ENCODE peak calls at places on chromosome 16, in four cellular contexts. L is psoas muscle, T is suprapubic skin, C is A673. U is an unnamed sample.

GRCh38 chr16:50889276-50889675 is 147.4 kb downstream of the CYLD start:
- DNase-seq in L (no peak), T (no peak), C (no peak), U (no peak)

GRCh38 chr16:57303021-57303909 is 18.8 kb upstream of the PLLP start:
- DNase-seq in L (no peak), T (no peak), C (no peak), U (no peak)

GRCh38 chr16:77594057-77594456 is 128.3 kb upstream of the NUDT7 start:
- DNase-seq in L (no peak), T (no peak), C (no peak), U (no peak)

GRCh38 chr16:84532855-84533486 is 28.5 kb upstream of the MEAK7 start:
- DNase-seq in L (no peak), T (no peak), C (no peak), U (no peak)

GRCh38 chr16:68355447-68356248 is 44.8 kb downstream of the PRMT7 start:
- DNase-seq in L (no peak), T (no peak), C (no peak), U (peak)

GRCh38 chr16:66746682-66747081 is 4.7 kb downstream of the DYNC1LI2 start:
- DNase-seq in L (no peak), T (no peak), C (no peak), U (no peak)

GRCh38 chr16:10037771-10038170 is 144.5 kb downstream of the GRIN2A start:
- DNase-seq in L (no peak), T (no peak), C (peak), U (no peak)

GRCh38 chr16:4805231-4805630 is 2.8 kb upstream of the ROGDI start:
- DNase-seq in L (no peak), T (no peak), C (no peak), U (no peak)

GRCh38 chr16:66263973-66264310 is 102.5 kb upstream of the CDH5 start:
- DNase-seq in L (no peak), T (no peak), C (no peak), U (no peak)

GRCh38 chr16:57897053-57897784 is 73.7 kb downstream of the CNGB1 start:
- DNase-seq in L (no peak), T (no peak), C (no peak), U (peak)

GRCh38 chr16:27286446-27286845 is 17.9 kb upstream of the NSMCE1 start:
- DNase-seq in L (no peak), T (no peak), C (no peak), U (no peak)

GRCh38 chr16:25014500-25015147 is 545 bp downstream of the ARHGAP17 start:
- DNase-seq in L (peak), T (peak), C (peak), U (peak)

GRCh38 chr16:30369091-30369937 is 980 bp downstream of the TBC1D10B start:
- DNase-seq in L (peak), T (no peak), C (no peak), U (peak)

GRCh38 chr16:16166085-16166484 is 57.2 kb downstream of the ABCC6 start:
- DNase-seq in L (no peak), T (no peak), C (no peak), U (peak)

GRCh38 chr16:23420011-23420410 is 33.0 kb downstream of the COG7 start:
- DNase-seq in L (no peak), T (no peak), C (no peak), U (no peak)

GRCh38 chr16:86680137-86680536 is 101.8 kb downstream of the FOXL1 start:
- DNase-seq in L (no peak), T (no peak), C (peak), U (no peak)

GRCh38 chr16:359871-360697 is 7.6 kb upstream of the AXIN1 start:
- DNase-seq in L (no peak), T (no peak), C (no peak), U (peak)

GRCh38 chr16:140175-140857 is 1.8 kb upstream of the NPRL3 start:
- DNase-seq in L (no peak), T (no peak), C (no peak), U (no peak)

GRCh38 chr16:4373909-4374742 is 2.5 kb downstream of the VASN start:
- DNase-seq in L (peak), T (peak), C (peak), U (peak)

GRCh38 chr16:56512025-56512424 is 7.8 kb downstream of the BBS2 start:
- DNase-seq in L (no peak), T (no peak), C (no peak), U (no peak)

GRCh38 chr16:70638814-70639792 is 7.3 kb upstream of the IL34 start:
- DNase-seq in L (no peak), T (no peak), C (no peak), U (no peak)

GRCh38 chr16:30896890-30897730 is 696 bp downstream of the CTF1 start:
- DNase-seq in L (peak), T (peak), C (peak), U (peak)

GRCh38 chr16:88804173-88804551 is 573 bp downstream of the CDT1 start:
- DNase-seq in L (peak), T (no peak), C (no peak), U (no peak)

GRCh38 chr16:88806491-88807111 is 3.0 kb downstream of the CDT1 start:
- DNase-seq in L (peak), T (no peak), C (no peak), U (peak)

GRCh38 chr16:88804552-88805339 is 1.2 kb downstream of the CDT1 start:
- DNase-seq in L (peak), T (no peak), C (no peak), U (no peak)

GRCh38 chr16:88805887-88806393 is 2.4 kb downstream of the CDT1 start:
- DNase-seq in L (peak), T (no peak), C (no peak), U (peak)

GRCh38 chr16:88805340-88805715 is 1.7 kb downstream of the CDT1 start:
- DNase-seq in L (peak), T (no peak), C (no peak), U (no peak)
- H3K4me3 ChIP-seq in L (no peak), T (peak), C (peak), U (no peak)

DNA sequence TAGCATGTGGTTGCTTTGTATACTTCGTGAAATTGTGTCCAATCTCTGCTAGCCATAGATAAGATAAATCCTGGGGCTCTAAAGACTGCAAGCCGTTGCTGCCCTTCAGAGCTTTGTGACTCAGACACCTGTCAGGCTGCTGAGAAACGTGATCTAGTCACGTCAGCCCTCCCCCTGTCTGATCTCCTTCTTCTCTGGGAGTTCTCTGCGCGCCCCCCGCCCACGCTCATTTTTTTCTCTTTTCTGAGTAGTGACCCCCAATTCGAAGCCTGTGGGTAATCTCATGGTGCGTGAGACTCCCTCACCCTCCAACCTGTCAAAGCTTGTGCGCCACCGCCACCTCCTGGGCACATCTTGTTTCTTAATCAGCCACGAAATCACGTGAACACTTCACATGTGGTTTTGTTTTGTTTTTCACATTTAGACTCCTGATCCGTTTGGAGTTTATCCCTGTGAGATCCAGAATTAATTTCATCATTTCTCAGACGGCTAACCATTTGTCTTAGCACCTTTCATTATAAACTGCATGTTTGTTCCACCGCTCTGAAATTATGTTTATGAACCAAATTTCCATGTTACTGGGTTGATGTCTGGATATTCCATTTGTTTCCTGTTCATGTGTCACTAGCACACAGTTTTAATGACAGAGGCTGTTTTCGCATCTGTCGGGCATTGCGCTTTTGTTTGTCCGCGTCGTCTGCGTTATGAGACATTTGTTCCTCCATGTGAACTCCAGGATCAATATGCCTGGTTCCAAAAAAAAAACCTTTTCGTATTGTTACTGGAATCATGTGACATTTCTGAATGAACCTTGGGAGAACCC is 977 bp upstream of the ZNF778 start:
- DNase-seq in L (peak), T (peak), C (peak), U (peak)
- H3K27ac ChIP-seq in L (peak), T (peak), C (peak), U (peak)

GRCh38 chr16:35305476-35305875 is 1846.1 kb downstream of the TP53TG3F start:
- DNase-seq in L (no peak), T (no peak), C (no peak), U (no peak)
- H3K4me3 ChIP-seq in L (no peak), T (no peak), C (no peak), U (no peak)

DNA sequence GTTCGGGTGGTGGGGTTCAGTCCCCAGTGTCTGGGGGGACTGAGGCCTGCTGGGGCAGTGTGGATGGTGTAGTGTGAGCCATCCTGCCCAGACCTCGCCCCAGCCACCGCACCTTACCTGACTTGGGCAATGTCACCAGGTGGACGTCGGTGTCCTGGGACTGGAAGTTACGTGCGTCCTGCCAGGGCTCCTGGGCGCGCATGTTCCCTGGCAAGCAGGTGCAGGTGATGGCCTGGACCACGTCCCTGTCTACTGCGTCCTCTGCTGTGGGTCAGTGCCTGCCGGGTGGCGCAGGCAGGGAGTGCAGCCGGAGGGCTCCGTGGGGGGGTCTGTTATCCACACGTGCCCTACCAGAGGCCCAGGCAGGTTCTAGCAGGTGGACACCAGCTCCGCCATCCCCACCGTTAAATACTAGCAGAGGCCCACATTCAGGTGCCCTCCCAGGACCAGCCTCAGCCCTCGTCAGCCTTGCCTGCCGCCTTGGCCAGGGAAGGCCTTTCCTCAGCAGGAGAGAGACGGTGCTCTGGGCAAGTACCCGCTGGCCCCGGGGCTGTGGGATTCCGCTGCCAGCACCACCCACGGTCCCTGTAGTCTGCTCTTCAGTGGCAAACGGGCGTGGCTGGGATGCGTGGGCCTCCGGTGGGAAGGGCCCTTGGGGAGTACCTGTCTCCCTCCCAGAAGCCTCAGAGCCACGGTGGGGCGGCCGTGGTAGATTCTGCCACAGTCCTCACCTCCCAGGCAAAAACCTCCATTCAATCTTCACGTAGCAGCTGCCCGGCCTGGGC is 8.1 kb upstream of the DPEP1 start:
- DNase-seq in L (no peak), T (no peak), C (no peak), U (no peak)
- H3K27ac ChIP-seq in L (no peak), T (no peak), C (no peak), U (no peak)

GRCh38 chr16:7303677-7304200 is 28.9 kb upstream of the RBFOX1 start:
- DNase-seq in L (no peak), T (no peak), C (no peak), U (no peak)
- H3K4me3 ChIP-seq in L (peak), T (peak), C (no peak), U (no peak)

DNA sequence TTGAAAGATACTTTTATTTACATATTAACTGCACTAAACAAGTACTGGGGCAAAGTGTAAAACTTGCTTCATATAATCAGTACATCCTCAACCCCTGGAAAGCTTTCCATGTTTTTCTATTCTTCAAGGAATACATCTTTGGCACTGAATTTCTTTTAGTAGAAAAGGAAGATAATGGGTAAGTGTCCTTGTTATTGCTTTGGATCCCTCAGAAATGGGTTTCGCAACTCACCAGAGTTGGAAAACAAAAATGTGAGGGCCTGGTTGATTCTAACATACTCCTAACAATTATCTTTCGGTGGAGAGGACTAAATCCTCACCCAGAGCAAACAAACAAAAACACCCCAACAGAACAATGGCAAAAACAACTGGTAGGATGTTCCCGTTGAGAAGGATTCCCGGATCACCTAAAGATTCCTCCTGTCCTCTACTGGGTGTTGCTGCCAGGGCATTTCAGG is 120.4 kb downstream of the PARN start:
- DNase-seq in L (no peak), T (no peak), C (no peak), U (no peak)
- H3K27ac ChIP-seq in L (peak), T (peak), C (no peak), U (no peak)

U was measured in kidney.